ENCODE peak calls at places on chromosomes 12 and 14, in nine cellular contexts. One of them, this sample, is unnamed.

GRCh38 chr14:63853831-63854293 is 1.1 kb downstream of the SYNE2 start:
- DNase-seq in lung: peak; percentile 39
- DNase-seq in GM06990: peak; percentile 43
- DNase-seq in brain microvascular endothelial cell: peak; percentile 23
- DNase-seq in uterus: peak; percentile 62
- DNase-seq in bronchial epithelial cell: peak; percentile 95
- DNase-seq in upper lobe of right lung: peak; percentile 76
- DNase-seq in cardiac muscle cell: peak; percentile 62
- DNase-seq in Peyer's patch: peak; percentile 81
- DNase-seq in this sample: peak; percentile 75

GRCh38 chr12:52235822-52236291 is 2.8 kb downstream of the KRT7 start:
- DNase-seq in lung: no peak
- DNase-seq in GM06990: no peak
- DNase-seq in brain microvascular endothelial cell: no peak
- DNase-seq in uterus: no peak
- DNase-seq in bronchial epithelial cell: peak; percentile 61
- DNase-seq in upper lobe of right lung: no peak
- DNase-seq in cardiac muscle cell: no peak
- DNase-seq in Peyer's patch: peak; percentile 74
- DNase-seq in this sample: no peak

GRCh38 chr12:65638324-65638723 is 186.0 kb upstream of the HMGA2 start:
- DNase-seq in lung: no peak
- DNase-seq in GM06990: no peak
- DNase-seq in brain microvascular endothelial cell: no peak
- DNase-seq in uterus: no peak
- DNase-seq in bronchial epithelial cell: no peak
- DNase-seq in upper lobe of right lung: no peak
- DNase-seq in cardiac muscle cell: no peak
- DNase-seq in Peyer's patch: no peak
- DNase-seq in this sample: no peak

GRCh38 chr12:119826661-119827435 is 50.3 kb downstream of the CIT start:
- DNase-seq in lung: no peak
- DNase-seq in GM06990: no peak
- DNase-seq in brain microvascular endothelial cell: no peak
- DNase-seq in uterus: no peak
- DNase-seq in bronchial epithelial cell: no peak
- DNase-seq in upper lobe of right lung: no peak
- DNase-seq in cardiac muscle cell: no peak
- DNase-seq in Peyer's patch: no peak
- DNase-seq in this sample: no peak

GRCh38 chr12:45828402-45828801 is 98.9 kb downstream of the ARID2 start:
- DNase-seq in lung: no peak
- DNase-seq in GM06990: no peak
- DNase-seq in brain microvascular endothelial cell: no peak
- DNase-seq in uterus: no peak
- DNase-seq in bronchial epithelial cell: no peak
- DNase-seq in upper lobe of right lung: no peak
- DNase-seq in cardiac muscle cell: no peak
- DNase-seq in Peyer's patch: no peak
- DNase-seq in this sample: no peak

GRCh38 chr14:76917158-76917596 is 91.0 kb downstream of the LRRC74A start:
- DNase-seq in lung: peak; percentile 41
- DNase-seq in GM06990: no peak
- DNase-seq in brain microvascular endothelial cell: peak; percentile 82
- DNase-seq in uterus: peak; percentile 52
- DNase-seq in bronchial epithelial cell: peak; percentile 68
- DNase-seq in upper lobe of right lung: no peak
- DNase-seq in cardiac muscle cell: peak; percentile 71
- DNase-seq in Peyer's patch: peak; percentile 76
- DNase-seq in this sample: no peak

GRCh38 chr14:29310757-29311156 is 544.2 kb downstream of the FOXG1 start:
- DNase-seq in lung: no peak
- DNase-seq in GM06990: no peak
- DNase-seq in brain microvascular endothelial cell: peak; percentile 46
- DNase-seq in uterus: no peak
- DNase-seq in bronchial epithelial cell: peak; percentile 88
- DNase-seq in upper lobe of right lung: no peak
- DNase-seq in cardiac muscle cell: no peak
- DNase-seq in Peyer's patch: no peak
- DNase-seq in this sample: no peak

GRCh38 chr14:69901113-69901951 is 22.1 kb downstream of the SMOC1 start:
- DNase-seq in lung: no peak
- DNase-seq in GM06990: no peak
- DNase-seq in brain microvascular endothelial cell: peak; percentile 18
- DNase-seq in uterus: no peak
- DNase-seq in bronchial epithelial cell: peak; percentile 63
- DNase-seq in upper lobe of right lung: no peak
- DNase-seq in cardiac muscle cell: no peak
- DNase-seq in Peyer's patch: no peak
- DNase-seq in this sample: no peak

GRCh38 chr14:101587403-101587998 is 26.2 kb downstream of the DIO3 start:
- DNase-seq in lung: no peak
- DNase-seq in GM06990: no peak
- DNase-seq in brain microvascular endothelial cell: no peak
- DNase-seq in uterus: no peak
- DNase-seq in bronchial epithelial cell: no peak
- DNase-seq in upper lobe of right lung: peak; percentile 38
- DNase-seq in cardiac muscle cell: no peak
- DNase-seq in Peyer's patch: no peak
- DNase-seq in this sample: no peak

GRCh38 chr14:105465209-105466031 is 9.2 kb upstream of the CRIP2 start:
- DNase-seq in lung: peak; percentile 76
- DNase-seq in GM06990: no peak
- DNase-seq in brain microvascular endothelial cell: no peak
- DNase-seq in uterus: no peak
- DNase-seq in bronchial epithelial cell: no peak
- DNase-seq in upper lobe of right lung: no peak
- DNase-seq in cardiac muscle cell: peak; percentile 77
- DNase-seq in Peyer's patch: no peak
- DNase-seq in this sample: no peak

DNA sequence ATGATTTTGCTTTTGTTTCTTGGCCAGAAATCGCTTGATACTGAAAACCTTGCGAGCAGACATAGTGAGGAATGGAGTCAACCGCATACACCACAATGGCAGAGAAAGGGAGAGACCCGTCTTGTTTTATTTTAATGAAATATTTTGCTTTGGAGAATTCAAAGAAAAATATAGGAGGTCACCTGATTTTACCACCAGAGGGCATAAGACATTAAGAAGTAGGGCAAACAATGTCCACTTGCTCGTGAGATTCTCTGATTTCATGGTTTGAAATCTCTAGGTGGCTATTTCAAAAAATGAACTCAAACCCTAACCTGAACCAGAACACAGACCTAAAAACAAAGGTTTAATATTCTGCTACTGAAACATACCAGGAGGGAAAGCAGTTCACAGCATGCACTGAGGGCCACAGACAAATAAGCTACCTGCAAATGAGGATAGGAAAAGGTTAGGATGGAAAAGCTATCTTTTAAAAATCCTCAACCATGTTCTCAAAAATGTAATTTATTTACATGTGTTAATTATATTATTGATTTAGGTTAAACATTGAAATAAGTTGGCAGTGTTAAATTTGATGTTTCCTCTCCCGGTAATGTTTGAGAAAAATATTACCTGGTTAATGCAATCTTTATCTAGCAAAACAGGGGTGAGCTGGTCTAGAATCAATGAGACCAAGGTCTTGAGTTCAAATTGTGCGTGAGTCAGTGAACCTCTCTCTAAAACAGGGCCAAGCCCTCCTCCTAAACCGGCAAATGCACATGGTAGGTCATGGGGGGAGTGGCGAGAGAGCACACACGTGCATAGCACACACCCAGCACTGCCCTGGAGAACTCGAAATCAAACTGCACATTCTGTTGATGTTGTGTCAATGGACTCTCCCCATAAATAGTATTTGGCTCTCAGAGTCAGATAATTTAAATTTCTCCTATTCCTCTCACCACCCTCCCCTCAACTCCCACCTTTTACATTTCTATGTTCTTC is 12.5 kb downstream of the IFNG-AS1 start:
- DNase-seq in lung: no peak
- DNase-seq in GM06990: no peak
- DNase-seq in brain microvascular endothelial cell: no peak
- DNase-seq in uterus: no peak
- DNase-seq in bronchial epithelial cell: peak; percentile 26
- DNase-seq in upper lobe of right lung: no peak
- DNase-seq in cardiac muscle cell: peak; percentile 27
- DNase-seq in Peyer's patch: no peak
- DNase-seq in this sample: no peak
- TF ChIP-seq CTCF in lung: no peak
- TF ChIP-seq CTCF in GM06990: peak; percentile 42
- TF ChIP-seq CTCF in brain microvascular endothelial cell: peak; percentile 40
- TF ChIP-seq CTCF in uterus: no peak
- TF ChIP-seq CTCF in bronchial epithelial cell: peak; percentile 52
- TF ChIP-seq CTCF in upper lobe of right lung: peak; percentile 32
- TF ChIP-seq CTCF in cardiac muscle cell: peak; percentile 33
- TF ChIP-seq CTCF in Peyer's patch: peak; percentile 7
- TF ChIP-seq CTCF in this sample: no peak

DNA sequence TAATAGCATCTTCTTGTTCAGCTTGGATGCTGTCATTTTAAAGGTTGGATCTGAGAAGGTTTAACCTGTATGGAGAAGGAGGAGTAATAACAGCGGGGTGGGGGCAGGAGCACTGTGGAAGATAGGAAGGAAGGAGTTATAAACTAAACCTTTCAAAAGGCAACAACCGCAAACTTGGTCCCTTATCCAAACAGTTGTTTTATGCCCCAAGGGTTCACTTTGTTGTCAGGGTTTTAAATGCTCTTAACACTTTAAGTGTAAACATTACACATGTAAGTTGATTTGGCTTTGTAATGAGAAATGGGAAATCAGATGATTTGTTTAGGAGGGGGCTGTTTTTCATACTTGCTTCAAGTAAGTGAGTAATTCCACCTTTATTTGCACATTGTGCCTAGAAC is 3.0 kb downstream of the NPAS3 start:
- DNase-seq in lung: no peak
- DNase-seq in GM06990: no peak
- DNase-seq in brain microvascular endothelial cell: no peak
- DNase-seq in uterus: no peak
- DNase-seq in bronchial epithelial cell: no peak
- DNase-seq in upper lobe of right lung: no peak
- DNase-seq in cardiac muscle cell: no peak
- DNase-seq in Peyer's patch: no peak
- DNase-seq in this sample: no peak
- H3K27me3 ChIP-seq in lung: peaks cover 3% of the 10 kb centered on the region
- H3K27me3 ChIP-seq in GM06990: no peaks in the 10 kb centered on the region
- H3K27me3 ChIP-seq in brain microvascular endothelial cell: no peaks in the 10 kb centered on the region
- H3K27me3 ChIP-seq in uterus: peaks cover 2% of the 10 kb centered on the region
- H3K27me3 ChIP-seq in bronchial epithelial cell: peaks cover 6% of the 10 kb centered on the region
- H3K27me3 ChIP-seq in upper lobe of right lung: peaks cover 28% of the 10 kb centered on the region
- H3K27me3 ChIP-seq in cardiac muscle cell: peaks cover 77% of the 10 kb centered on the region
- H3K27me3 ChIP-seq in Peyer's patch: no peaks in the 10 kb centered on the region
- H3K27me3 ChIP-seq in this sample: peaks cover 36% of the 10 kb centered on the region

GRCh38 chr12:62629971-62630739 is 163.5 kb downstream of the MON2 start:
- DNase-seq in lung: no peak
- DNase-seq in GM06990: no peak
- DNase-seq in brain microvascular endothelial cell: no peak
- DNase-seq in uterus: no peak
- DNase-seq in bronchial epithelial cell: no peak
- DNase-seq in upper lobe of right lung: no peak
- DNase-seq in cardiac muscle cell: no peak
- DNase-seq in Peyer's patch: no peak
- DNase-seq in this sample: no peak

GRCh38 chr12:62632521-62632920 is 165.9 kb downstream of the MON2 start:
- DNase-seq in lung: peak; percentile 33
- DNase-seq in GM06990: peak; percentile 35
- DNase-seq in brain microvascular endothelial cell: no peak
- DNase-seq in uterus: peak; percentile 41
- DNase-seq in bronchial epithelial cell: no peak
- DNase-seq in upper lobe of right lung: peak; percentile 70
- DNase-seq in cardiac muscle cell: no peak
- DNase-seq in Peyer's patch: no peak
- DNase-seq in this sample: no peak

GRCh38 chr12:62629413-62629812 is 162.8 kb downstream of the MON2 start:
- DNase-seq in lung: no peak
- DNase-seq in GM06990: no peak
- DNase-seq in brain microvascular endothelial cell: no peak
- DNase-seq in uterus: no peak
- DNase-seq in bronchial epithelial cell: no peak
- DNase-seq in upper lobe of right lung: no peak
- DNase-seq in cardiac muscle cell: no peak
- DNase-seq in Peyer's patch: no peak
- DNase-seq in this sample: no peak

GRCh38 chr12:62635630-62636029 is 169.0 kb downstream of the MON2 start:
- DNase-seq in lung: no peak
- DNase-seq in GM06990: no peak
- DNase-seq in brain microvascular endothelial cell: no peak
- DNase-seq in uterus: no peak
- DNase-seq in bronchial epithelial cell: no peak
- DNase-seq in upper lobe of right lung: no peak
- DNase-seq in cardiac muscle cell: no peak
- DNase-seq in Peyer's patch: no peak
- DNase-seq in this sample: no peak

DNA sequence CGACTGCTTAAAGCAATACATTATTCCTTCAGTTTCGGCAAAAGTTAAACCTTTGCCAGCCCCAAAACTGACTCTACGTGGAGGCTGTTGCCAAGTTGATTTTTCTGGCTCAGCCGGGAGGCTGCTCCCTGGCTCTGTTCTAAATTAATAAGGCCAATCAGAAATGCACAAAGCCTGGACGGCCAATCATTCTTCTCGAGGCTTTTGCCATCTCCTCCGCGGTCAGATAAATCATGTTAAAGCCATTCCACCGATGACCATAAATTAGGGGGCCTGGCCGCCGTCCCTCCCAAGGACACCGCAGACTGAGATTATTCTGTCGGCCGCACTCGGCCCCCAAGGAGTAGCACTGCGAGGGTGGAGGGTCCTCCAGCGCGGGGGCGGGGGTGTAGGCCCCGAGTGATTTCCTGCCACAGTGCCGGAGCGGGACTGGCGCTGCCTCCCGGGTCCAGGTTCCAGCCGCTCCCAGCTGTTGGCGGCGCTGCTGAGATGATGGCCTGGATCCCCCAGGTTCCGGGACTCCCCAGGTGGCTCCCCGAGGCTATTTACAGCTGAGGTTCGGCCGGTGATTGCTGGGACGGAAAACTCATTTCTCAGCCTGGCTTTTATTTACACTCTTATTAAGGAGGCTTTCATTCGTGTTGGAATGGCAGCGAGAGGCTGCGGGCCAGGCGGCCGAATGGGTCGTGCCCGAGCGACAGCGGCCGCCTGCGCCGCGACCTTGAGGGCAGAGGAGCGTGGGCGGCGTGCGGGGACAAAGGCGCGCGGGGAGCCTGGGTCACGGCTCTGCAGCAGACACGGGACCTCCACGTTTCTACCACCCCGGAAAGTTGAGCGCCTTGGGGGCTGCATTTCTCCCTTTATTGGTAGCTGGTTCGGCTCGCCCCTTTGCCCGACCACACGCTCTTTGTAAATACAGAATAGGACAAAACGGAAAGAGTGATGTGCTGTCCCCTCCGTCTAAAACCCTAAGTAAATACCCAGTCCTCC is 165.2 kb downstream of the MON2 start:
- DNase-seq in lung: peak; percentile 41
- DNase-seq in GM06990: peak; percentile 47
- DNase-seq in brain microvascular endothelial cell: peak; percentile 81
- DNase-seq in uterus: peak; percentile 71
- DNase-seq in bronchial epithelial cell: peak; percentile 50
- DNase-seq in upper lobe of right lung: peak; percentile 79
- DNase-seq in cardiac muscle cell: peak; percentile 47
- DNase-seq in Peyer's patch: peak; percentile 72
- DNase-seq in this sample: no peak
- TF ChIP-seq CTCF in lung: peak; percentile 6
- TF ChIP-seq CTCF in GM06990: peak; percentile 55
- TF ChIP-seq CTCF in brain microvascular endothelial cell: peak; percentile 73
- TF ChIP-seq CTCF in uterus: peak; percentile 24
- TF ChIP-seq CTCF in bronchial epithelial cell: peak; percentile 56
- TF ChIP-seq CTCF in upper lobe of right lung: peak; percentile 46
- TF ChIP-seq CTCF in cardiac muscle cell: peak; percentile 59
- TF ChIP-seq CTCF in Peyer's patch: no peak
- TF ChIP-seq CTCF in this sample: peak; percentile 38

GRCh38 chr12:4807813-4808212 is 87.6 kb downstream of the GALNT8 start:
- DNase-seq in lung: no peak
- DNase-seq in GM06990: no peak
- DNase-seq in brain microvascular endothelial cell: no peak
- DNase-seq in uterus: no peak
- DNase-seq in bronchial epithelial cell: no peak
- DNase-seq in upper lobe of right lung: no peak
- DNase-seq in cardiac muscle cell: no peak
- DNase-seq in Peyer's patch: no peak
- DNase-seq in this sample: no peak
- H3K27me3 ChIP-seq in lung: peaks cover 8% of the 10 kb centered on the region
- H3K27me3 ChIP-seq in GM06990: peaks cover 1% of the 10 kb centered on the region
- H3K27me3 ChIP-seq in brain microvascular endothelial cell: peaks cover 19% of the 10 kb centered on the region
- H3K27me3 ChIP-seq in uterus: peaks cover 6% of the 10 kb centered on the region
- H3K27me3 ChIP-seq in bronchial epithelial cell: peaks cover 10% of the 10 kb centered on the region
- H3K27me3 ChIP-seq in upper lobe of right lung: peaks cover 41% of the 10 kb centered on the region
- H3K27me3 ChIP-seq in cardiac muscle cell: peaks cover 69% of the 10 kb centered on the region
- H3K27me3 ChIP-seq in Peyer's patch: no peaks in the 10 kb centered on the region
- H3K27me3 ChIP-seq in this sample: peaks cover 48% of the 10 kb centered on the region